ENCODE peak calls at places on chromosomes 11 and 22, in seven cellular contexts. B is left ventricle myocardium superior; R is upper lobe of right lung; K is stimulated activated naive B cell treated with anti-CD40 and anti-IgM and Interleukin-4, amounts not matched to agents 10 μg/mL and 1 μg/mL and 100 μg/mL, for 72 hours; Q is K562; T is right cardiac atrium; D is activated T-cell treated with anti-CD3 and anti-CD28 coated beads, Interleukin-2, amount 50 U/mL, for 4 hours. M is an unnamed sample.

GRCh38 chr11:68783216-68783821 is 32.0 kb upstream of the TESMIN start:
- ATAC-seq in B (peak), R (no peak), K (no peak), Q (no peak), T (peak), D (no peak), M (no peak)

GRCh38 chr11:115709297-115709696 is 205.1 kb upstream of the CADM1 start:
- ATAC-seq in B (peak), R (peak), K (peak), Q (no peak), T (no peak), D (no peak), M (no peak)

GRCh38 chr11:9330387-9331384 is 16.3 kb upstream of the TMEM41B start:
- ATAC-seq in B (no peak), R (peak), K (no peak), Q (no peak), T (no peak), D (no peak), M (no peak)

GRCh38 chr11:123061403-123062157 is at the start of gene HSPA8:
- ATAC-seq in B (peak), R (peak), K (peak), Q (peak), T (peak), D (peak), M (peak)

GRCh38 chr11:62024975-62025374 is 57.5 kb upstream of the FTH1 start:
- ATAC-seq in B (no peak), R (peak), K (no peak), Q (peak), T (no peak), D (no peak), M (no peak)

GRCh38 chr11:19276859-19277808 is 36.4 kb upstream of the E2F8 start:
- ATAC-seq in B (peak), R (peak), K (no peak), Q (no peak), T (no peak), D (no peak), M (no peak)

GRCh38 chr11:16946477-16947282 is 67.5 kb downstream of the PLEKHA7 start:
- ATAC-seq in B (no peak), R (no peak), K (peak), Q (no peak), T (no peak), D (peak), M (peak)

GRCh38 chr11:124817036-124817435 is 16.8 kb upstream of the MSANTD2 start:
- ATAC-seq in B (no peak), R (no peak), K (no peak), Q (no peak), T (no peak), D (no peak), M (no peak)

GRCh38 chr11:96050435-96051182 is 126.7 kb upstream of the MTMR2 start:
- ATAC-seq in B (no peak), R (no peak), K (no peak), Q (peak), T (peak), D (no peak), M (no peak)

GRCh38 chr11:116641561-116642045 is 131.2 kb downstream of the BUD13 start:
- ATAC-seq in B (peak), R (peak), K (peak), Q (peak), T (peak), D (no peak), M (peak)

GRCh38 chr11:119056397-119056999 is 507 bp downstream of the HYOU1 start:
- ATAC-seq in B (peak), R (peak), K (peak), Q (peak), T (peak), D (peak), M (peak)

GRCh38 chr11:123760894-123761293 is 6.6 kb upstream of the OR6X1 start:
- ATAC-seq in B (no peak), R (no peak), K (no peak), Q (no peak), T (no peak), D (no peak), M (peak)

GRCh38 chr22:21937041-21937820 is 15.4 kb downstream of the PPM1F start:
- ATAC-seq in B (peak), R (peak), K (no peak), Q (no peak), T (no peak), D (no peak), M (no peak)

GRCh38 chr11:16981651-16982194 is 32.5 kb downstream of the PLEKHA7 start:
- ATAC-seq in B (peak), R (peak), K (no peak), Q (no peak), T (peak), D (no peak), M (no peak)

GRCh38 chr22:42947211-42947990 is 67.5 kb downstream of the PACSIN2 start:
- ATAC-seq in B (peak), R (peak), K (no peak), Q (no peak), T (peak), D (no peak), M (no peak)

GRCh38 chr11:11866203-11866602 is 24.4 kb downstream of the USP47 start:
- ATAC-seq in B (no peak), R (no peak), K (no peak), Q (peak), T (no peak), D (no peak), M (peak)

GRCh38 chr22:19066531-19067271 is 55.5 kb downstream of the DGCR2 start:
- ATAC-seq in B (no peak), R (no peak), K (no peak), Q (no peak), T (no peak), D (no peak), M (no peak)

GRCh38 chr11:1029051-1029450 is 7.5 kb downstream of the MUC6 start:
- ATAC-seq in B (no peak), R (no peak), K (no peak), Q (no peak), T (no peak), D (no peak), M (no peak)

GRCh38 chr11:76173663-76174062 is 32.6 kb downstream of the WNT11 start:
- ATAC-seq in B (no peak), R (no peak), K (no peak), Q (no peak), T (no peak), D (no peak), M (no peak)

GRCh38 chr22:37533995-37534394 is 14.8 kb upstream of the CARD10 start:
- ATAC-seq in B (no peak), R (peak), K (peak), Q (no peak), T (no peak), D (peak), M (peak)

GRCh38 chr11:65440831-65441499 is 18.4 kb downstream of the NEAT1 start:
- ATAC-seq in B (no peak), R (peak), K (peak), Q (no peak), T (no peak), D (peak), M (peak)

GRCh38 chr11:16920559-16920958 is 93.7 kb downstream of the PLEKHA7 start:
- ATAC-seq in B (peak), R (no peak), K (no peak), Q (no peak), T (no peak), D (no peak), M (peak)

GRCh38 chr11:11568651-11569229 is 53.1 kb downstream of the GALNT18 start:
- ATAC-seq in B (no peak), R (no peak), K (no peak), Q (no peak), T (no peak), D (no peak), M (peak)

GRCh38 chr11:68014157-68014965 is 4.2 kb downstream of the ALDH3B1 start:
- ATAC-seq in B (no peak), R (peak), K (no peak), Q (no peak), T (no peak), D (no peak), M (peak)

GRCh38 chr11:111723595-111723994 is 42.6 kb downstream of the PPP2R1B start:
- ATAC-seq in B (peak), R (no peak), K (no peak), Q (no peak), T (peak), D (no peak), M (no peak)

GRCh38 chr22:41845380-41846267 is 12.7 kb downstream of the SREBF2 start:
- ATAC-seq in B (peak), R (no peak), K (no peak), Q (peak), T (no peak), D (no peak), M (no peak)

GRCh38 chr11:69539416-69540117 is 58.1 kb downstream of the LINC01488 start:
- ATAC-seq in B (peak), R (peak), K (peak), Q (no peak), T (peak), D (no peak), M (no peak)

GRCh38 chr22:50082961-50083461 is 2.2 kb downstream of the MLC1 start:
- ATAC-seq in B (no peak), R (no peak), K (no peak), Q (peak), T (no peak), D (no peak), M (no peak)

GRCh38 chr11:70067591-70068341 is 10.4 kb upstream of the ANO1 start:
- ATAC-seq in B (no peak), R (no peak), K (no peak), Q (no peak), T (no peak), D (no peak), M (no peak)

GRCh38 chr11:44652901-44653644 is 73.7 kb upstream of the TSPAN18 start:
- ATAC-seq in B (no peak), R (no peak), K (no peak), Q (no peak), T (no peak), D (no peak), M (no peak)

GRCh38 chr11:116384407-116384806 is 388.4 kb downstream of the BUD13 start:
- ATAC-seq in B (no peak), R (no peak), K (no peak), Q (no peak), T (no peak), D (no peak), M (no peak)

GRCh38 chr11:114440121-114440860 is 1.0 kb downstream of the REXO2 start:
- ATAC-seq in B (peak), R (no peak), K (no peak), Q (peak), T (no peak), D (no peak), M (no peak)

GRCh38 chr11:122717264-122717867 is 61.8 kb downstream of the UBASH3B start:
- ATAC-seq in B (peak), R (peak), K (peak), Q (no peak), T (peak), D (peak), M (peak)

GRCh38 chr22:41968601-41969000 is 642 bp upstream of the SEPTIN3 start:
- ATAC-seq in B (no peak), R (no peak), K (no peak), Q (peak), T (no peak), D (no peak), M (no peak)